ENCODE peak calls at places on chromosomes 1 and 21, in five cellular contexts. L, R, S, V and K are unnamed samples.

GRCh38 chr1:244106837-244107491 is 55.9 kb downstream of the ZBTB18 start:
- DNase-seq in L (no peak), R (no peak), S (no peak), V (no peak), K (no peak)

GRCh38 chr1:159429074-159429861 is 2.7 kb upstream of the OR10J4 start:
- DNase-seq in L (peak), S (no peak), V (no peak), R (no peak), K (peak)

GRCh38 chr1:32352831-32353383 is 9.4 kb downstream of the FAM229A start:
- DNase-seq in V (no peak), L (no peak), R (peak), S (peak), K (no peak)

GRCh38 chr1:100543640-100544039 is 5.7 kb downstream of the GPR88 start:
- DNase-seq in V (peak), S (no peak), R (no peak), L (no peak), K (no peak)

GRCh38 chr21:42679982-42680330 is 26.5 kb downstream of the PDE9A start:
- DNase-seq in R (no peak), L (no peak), S (peak), V (no peak), K (no peak)

GRCh38 chr1:201022824-201023516 is 544 bp downstream of the KIF21B start:
- DNase-seq in L (no peak), S (peak), V (peak), R (no peak), K (no peak)

GRCh38 chr1:227774051-227774720 is 39.0 kb downstream of the SNAP47 start:
- DNase-seq in V (no peak), S (peak), L (no peak), R (no peak), K (no peak)

GRCh38 chr1:56939209-56939608 is 26.6 kb downstream of the C8B start:
- DNase-seq in L (no peak), S (no peak), R (no peak), V (no peak), K (no peak)

GRCh38 chr21:23020969-23021368 is 2022.8 kb downstream of the NCAM2 start:
- DNase-seq in R (no peak), S (no peak), L (no peak), V (no peak), K (no peak)

GRCh38 chr1:178385662-178386061 is 111.1 kb downstream of the CLEC20A start:
- DNase-seq in V (no peak), R (no peak), S (no peak), L (no peak), K (no peak)

GRCh38 chr1:191977874-191978273 is 180.4 kb upstream of the RGS18 start:
- DNase-seq in R (no peak), V (no peak), S (no peak), L (no peak), K (no peak)

GRCh38 chr1:115134850-115135484 is 45.7 kb upstream of the TSPAN2 start:
- DNase-seq in R (peak), V (peak), S (no peak), L (peak), K (peak)

GRCh38 chr1:218281285-218281684 is 3.8 kb upstream of the RRP15 start:
- DNase-seq in V (no peak), S (no peak), R (peak), L (no peak), K (no peak)

GRCh38 chr21:37615962-37616361 is 249.4 kb downstream of the DYRK1A start:
- DNase-seq in L (no peak), S (no peak), R (no peak), V (no peak), K (no peak)

GRCh38 chr21:18716578-18717138 is 313.1 kb upstream of the TMPRSS15 start:
- DNase-seq in V (no peak), S (no peak), R (no peak), L (no peak), K (no peak)

GRCh38 chr1:92310185-92310597 is 11.3 kb downstream of the RPAP2 start:
- DNase-seq in L (peak), R (peak), V (no peak), S (no peak), K (no peak)

GRCh38 chr1:29521438-29521715 is 285.1 kb downstream of the PTPRU start:
- DNase-seq in R (no peak), L (no peak), V (no peak), S (no peak), K (no peak)

GRCh38 chr1:84758968-84759491 is 68.8 kb upstream of the SSX2IP start:
- DNase-seq in R (peak), S (no peak), V (peak), L (peak), K (peak)

GRCh38 chr1:3885611-3886010 is 14.5 kb downstream of the C1orf174 start:
- DNase-seq in V (no peak), R (no peak), L (no peak), S (no peak), K (no peak)

GRCh38 chr21:45073301-45074047 is 906 bp upstream of the ADARB1 start:
- DNase-seq in S (no peak), V (peak), L (peak), R (peak), K (peak)

GRCh38 chr1:103371234-103371633 is 154.3 kb upstream of the RNPC3 start:
- DNase-seq in V (peak), R (peak), S (no peak), L (peak), K (peak)

GRCh38 chr1:206010101-206010500 is 6.9 kb upstream of the RAB7B start:
- DNase-seq in V (no peak), S (no peak), L (no peak), R (no peak), K (no peak)

GRCh38 chr1:231512147-231512698 is 16.2 kb upstream of the TSNAX start:
- DNase-seq in V (no peak), S (no peak), R (peak), L (peak), K (no peak)

GRCh38 chr21:26835027-26835713 is 10.0 kb downstream of the ADAMTS1 start:
- DNase-seq in S (no peak), V (no peak), R (peak), L (peak), K (peak)

GRCh38 chr1:219179293-219179692 is 5.6 kb downstream of the LYPLAL1 start:
- DNase-seq in R (peak), L (peak), V (no peak), S (no peak), K (no peak)

GRCh38 chr1:29698033-29698432 is 461.7 kb downstream of the PTPRU start:
- DNase-seq in R (peak), V (peak), L (peak), S (no peak), K (peak)

GRCh38 chr1:92105546-92106081 is 25.5 kb downstream of the BTBD8 start:
- DNase-seq in L (no peak), S (no peak), R (no peak), V (no peak), K (no peak)

GRCh38 chr1:187078916-187079315 is 250.2 kb downstream of the PLA2G4A start:
- DNase-seq in L (no peak), R (no peak), S (no peak), V (no peak), K (no peak)

GRCh38 chr1:107467286-107467685 is 326.4 kb downstream of the NTNG1 start:
- DNase-seq in S (no peak), R (no peak), V (no peak), L (no peak), K (no peak)

GRCh38 chr1:207463021-207463420 is 8.9 kb downstream of the CR2 start:
- DNase-seq in L (no peak), R (no peak), S (no peak), V (no peak), K (no peak)

GRCh38 chr1:18949689-18950414 is 6.6 kb downstream of the IFFO2 start:
- DNase-seq in R (peak), V (no peak), L (peak), S (no peak), K (no peak)

GRCh38 chr1:154878371-154879355 is 8.6 kb upstream of the KCNN3 start:
- DNase-seq in L (peak), S (peak), V (peak), R (peak), K (peak)
- TF ChIP-seq CTCF in L (peak), S (peak), V (peak), R (peak), K (peak)

DNA sequence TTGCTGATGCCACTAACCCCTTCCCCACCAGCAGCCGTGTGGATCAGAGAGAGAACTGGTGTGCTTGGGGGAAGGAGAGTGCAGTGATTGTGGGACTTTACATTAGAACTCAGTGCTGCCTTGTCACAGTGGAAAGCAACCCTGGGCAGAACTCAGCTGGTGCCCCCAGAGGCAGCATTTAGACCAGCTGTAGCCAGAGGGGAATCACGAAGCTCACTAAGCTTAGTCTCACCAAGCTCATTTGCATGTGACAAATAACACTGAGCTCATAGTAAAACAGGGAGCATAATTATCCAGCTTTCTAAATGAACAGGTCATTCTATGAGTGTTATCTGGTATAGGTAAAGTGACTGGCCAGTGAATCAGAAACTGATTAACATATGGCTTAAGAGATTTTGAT is 9.8 kb upstream of the SMAP2 start:
- DNase-seq in R (no peak), L (no peak), S (no peak), V (no peak), K (no peak)
- TF ChIP-seq CTCF in R (no peak), L (no peak), S (no peak), V (no peak), K (peak)

DNA sequence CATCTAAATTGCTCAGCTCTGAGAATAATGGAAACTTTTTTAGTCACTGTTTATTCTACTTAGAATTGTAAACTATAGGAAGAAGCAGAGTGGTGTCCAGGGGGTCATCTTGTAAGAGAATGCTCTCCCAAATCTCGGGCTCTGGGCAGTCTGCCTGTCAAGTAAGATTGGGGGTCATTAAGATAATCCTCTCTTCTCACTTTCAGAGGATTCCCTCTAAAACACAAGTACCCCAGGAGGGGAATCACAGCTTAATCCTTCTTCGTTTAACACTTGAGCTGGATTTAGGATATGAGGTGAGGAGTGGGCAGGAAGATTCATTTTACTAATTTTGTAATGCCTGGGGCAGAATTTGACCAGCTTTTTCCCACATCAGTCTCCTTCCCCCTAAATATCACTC is 81.2 kb downstream of the RPS6KA1 start:
- DNase-seq in S (no peak), V (no peak), L (no peak), R (no peak), K (no peak)
- TF ChIP-seq CTCF in S (no peak), V (no peak), L (no peak), R (no peak), K (no peak)

DNA sequence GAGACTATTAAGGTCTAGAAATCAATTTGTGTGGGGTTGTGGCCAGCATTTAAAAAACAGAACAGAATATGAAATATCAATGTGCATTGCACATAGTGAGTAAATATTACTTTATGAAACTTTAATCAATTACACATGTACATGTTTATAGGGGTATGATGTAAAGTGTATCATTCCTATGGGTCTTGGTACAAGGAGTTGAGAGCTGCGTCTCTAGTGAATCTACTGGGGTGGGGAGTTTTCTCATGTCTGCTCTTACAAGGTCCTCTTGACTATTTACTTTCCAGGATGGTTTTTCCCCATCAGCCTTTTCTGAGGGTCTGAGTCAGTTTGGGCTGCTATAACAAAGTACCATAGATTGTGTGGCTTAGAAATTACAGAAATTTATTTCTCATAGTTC is 75.8 kb downstream of the BACH1 start:
- DNase-seq in R (no peak), L (no peak), S (no peak), V (no peak), K (no peak)
- TF ChIP-seq CTCF in R (no peak), L (no peak), S (no peak), V (no peak), K (no peak)

GRCh38 chr1:54808443-54809207 is 7.5 kb upstream of the TTC22 start:
- DNase-seq in L (no peak), S (no peak), V (no peak), R (no peak), K (no peak)
- TF ChIP-seq CTCF in L (peak), S (no peak), V (no peak), R (peak), K (peak)

GRCh38 chr21:39630191-39630591 is 17.5 kb downstream of the B3GALT5 start:
- DNase-seq in L (peak), S (no peak), V (no peak), R (peak), K (peak)

GRCh38 chr21:39633043-39633442 is 20.3 kb downstream of the B3GALT5 start:
- DNase-seq in R (peak), V (no peak), L (peak), S (no peak), K (peak)

GRCh38 chr21:39628380-39628779 is 15.6 kb downstream of the B3GALT5 start:
- DNase-seq in L (no peak), V (no peak), S (no peak), R (no peak), K (no peak)

GRCh38 chr21:39631842-39632577 is 19.3 kb downstream of the B3GALT5 start:
- DNase-seq in R (no peak), L (no peak), S (no peak), V (no peak), K (no peak)

DNA sequence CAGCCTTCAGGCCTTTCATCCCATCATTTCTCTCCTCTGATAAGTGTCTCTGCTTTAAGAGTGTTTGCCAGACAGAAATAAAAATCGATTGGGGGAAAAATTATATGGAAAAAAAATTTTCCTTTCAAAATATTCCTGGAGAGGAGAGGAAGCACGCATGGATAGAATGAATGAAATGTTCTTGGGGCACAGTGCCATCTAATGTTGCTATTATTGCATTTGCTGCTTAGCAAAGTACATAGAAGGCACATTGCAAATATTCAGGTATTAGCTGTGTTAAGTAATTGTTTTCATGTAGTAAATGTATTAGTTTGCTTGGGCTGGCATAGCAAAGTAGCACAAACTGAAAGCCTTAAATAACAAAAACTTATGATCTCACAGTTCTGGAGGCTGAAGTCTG is 18.1 kb downstream of the B3GALT5 start:
- DNase-seq in V (no peak), R (peak), L (peak), S (no peak), K (no peak)
- TF ChIP-seq CTCF in V (no peak), R (no peak), L (no peak), S (no peak), K (no peak)

DNA sequence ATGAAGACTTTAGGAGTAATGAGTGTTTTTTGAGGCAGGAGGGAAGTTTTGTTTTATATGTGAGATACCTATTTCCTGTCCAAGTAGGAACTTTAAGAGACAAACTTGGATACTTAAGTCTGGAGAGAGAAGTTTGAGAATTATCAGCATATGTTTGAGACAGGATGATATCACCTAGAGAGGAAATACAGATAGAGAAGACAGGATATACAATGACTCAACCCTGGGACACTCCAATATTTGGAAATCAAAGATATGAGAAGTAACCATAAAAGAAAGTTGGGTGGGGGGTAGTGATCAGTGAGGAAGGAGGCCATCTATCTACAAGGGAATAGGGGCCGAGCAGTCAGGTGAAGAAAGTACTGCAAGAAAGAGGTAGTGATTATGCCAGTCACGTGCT is 6.5 kb downstream of the LCE7A start:
- DNase-seq in S (no peak), R (no peak), V (no peak), L (no peak), K (no peak)
- TF ChIP-seq CTCF in S (no peak), R (no peak), V (no peak), L (no peak), K (no peak)

GRCh38 chr1:220732621-220733020 is 15.5 kb upstream of the MTARC2 start:
- DNase-seq in R (no peak), S (no peak), V (no peak), L (no peak), K (no peak)

GRCh38 chr1:220727523-220727922 is 20.6 kb upstream of the MTARC2 start:
- DNase-seq in L (no peak), V (no peak), S (no peak), R (no peak), K (no peak)

GRCh38 chr1:220732137-220732536 is 16.0 kb upstream of the MTARC2 start:
- DNase-seq in V (no peak), L (no peak), R (no peak), S (no peak), K (no peak)

GRCh38 chr1:220726634-220727033 is 21.5 kb upstream of the MTARC2 start:
- DNase-seq in S (no peak), R (no peak), L (no peak), V (no peak), K (no peak)
- TF ChIP-seq CTCF in S (no peak), R (peak), L (peak), V (no peak), K (peak)

DNA sequence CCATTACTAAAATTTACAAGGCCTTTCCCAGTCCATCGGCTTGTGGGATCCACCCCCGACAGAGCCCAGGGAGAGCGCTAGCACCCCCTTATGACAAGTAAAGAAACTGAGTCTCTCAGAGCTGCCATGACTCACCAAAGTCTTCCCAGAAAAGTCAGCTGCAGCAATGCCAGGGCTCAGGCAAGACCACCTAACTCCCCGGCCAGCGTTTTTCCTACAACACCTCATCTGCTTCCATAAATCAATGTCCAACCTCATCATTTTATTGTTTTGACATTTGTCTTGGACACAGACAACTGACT is 15.0 kb downstream of the DHCR24 start:
- DNase-seq in S (no peak), R (no peak), V (no peak), L (no peak), K (no peak)
- TF ChIP-seq CTCF in S (no peak), R (no peak), V (no peak), L (no peak), K (peak)

GRCh38 chr1:71587961-71588360 is 507.1 kb upstream of the ZRANB2 start:
- DNase-seq in L (peak), R (peak), V (no peak), S (no peak), K (no peak)
- TF ChIP-seq CTCF in L (peak), R (peak), V (peak), S (no peak), K (peak)